ENCODE peak calls at places on chromosomes 2 and 18, in five cellular contexts. P, H, I, X and O are unnamed samples.

GRCh38 chr2:162318280-162319222 is at the start of gene IFIH1:
- DNase-seq in I (peak), H (peak), X (peak), P (peak), O (peak)

GRCh38 chr2:85893428-85894258 is 4.9 kb upstream of the ST3GAL5 start:
- DNase-seq in X (peak), H (peak), P (no peak), I (no peak), O (peak)

GRCh38 chr2:225367482-225367881 is 32.0 kb upstream of the NYAP2 start:
- DNase-seq in X (no peak), P (no peak), I (no peak), H (no peak), O (no peak)

GRCh38 chr2:158926478-158926948 is 41.9 kb upstream of the TANC1 start:
- DNase-seq in X (no peak), H (peak), I (no peak), P (no peak), O (no peak)

GRCh38 chr18:59142274-59142673 is 2.6 kb downstream of the SEC11C start:
- DNase-seq in I (peak), P (no peak), X (no peak), H (no peak), O (no peak)

GRCh38 chr2:181474227-181474626 is 17.0 kb downstream of the ITGA4 start:
- DNase-seq in I (no peak), X (no peak), H (peak), P (no peak), O (no peak)

GRCh38 chr2:191545361-191545760 is 132.6 kb upstream of the NABP1 start:
- DNase-seq in H (no peak), P (no peak), X (no peak), I (no peak), O (no peak)

GRCh38 chr2:42725657-42726056 is 38.3 kb downstream of the OXER1 start:
- DNase-seq in H (no peak), X (no peak), I (no peak), P (no peak), O (peak)

GRCh38 chr2:57616157-57616556 is 430.4 kb upstream of the VRK2 start:
- DNase-seq in P (no peak), X (no peak), I (no peak), H (no peak), O (no peak)

GRCh38 chr2:129324349-129324748 is 655.1 kb upstream of the RAB6C start:
- DNase-seq in X (no peak), I (no peak), H (no peak), P (no peak), O (no peak)

GRCh38 chr2:151916632-151917031 is 88.4 kb upstream of the ARL5A start:
- DNase-seq in H (no peak), X (no peak), I (no peak), P (no peak), O (no peak)